ENCODE peak calls at places on chromosome 17, in nine cellular contexts. R, E, X, H, Y, J, O, G and I are unnamed samples.

GRCh38 chr17:51250314-51250840 is 9.5 kb downstream of the MBTD1 start:
- DNase-seq in R (no peak), E (no peak), X (no peak), H (no peak), Y (no peak), J (no peak), O (no peak), G (no peak), I (no peak)

GRCh38 chr17:6642592-6642991 is 1.7 kb downstream of the TXNDC17 start:
- DNase-seq in R (no peak), E (no peak), X (no peak), H (no peak), Y (peak), J (peak), O (no peak), G (no peak), I (no peak)

GRCh38 chr17:72175787-72176515 is 55.1 kb downstream of the SOX9 start:
- DNase-seq in R (no peak), E (no peak), X (no peak), H (no peak), Y (peak), J (no peak), O (no peak), G (no peak), I (no peak)

GRCh38 chr17:48012151-48012520 is 25.5 kb downstream of the COPZ2 start:
- DNase-seq in R (peak), E (no peak), X (peak), H (no peak), Y (no peak), J (peak), O (no peak), G (peak), I (peak)

GRCh38 chr17:50133028-50133768 is 3.2 kb upstream of the SAMD14 start:
- DNase-seq in R (no peak), E (no peak), X (peak), H (peak), Y (peak), J (peak), O (no peak), G (no peak), I (no peak)

GRCh38 chr17:44146375-44147346 is 4.9 kb downstream of the HROB start:
- DNase-seq in R (no peak), E (no peak), X (no peak), H (no peak), Y (no peak), J (no peak), O (no peak), G (no peak), I (no peak)

GRCh38 chr17:160336-160735 is 21.1 kb downstream of the DOC2B start:
- DNase-seq in R (no peak), E (no peak), X (no peak), H (no peak), Y (no peak), J (no peak), O (no peak), G (no peak), I (no peak)

GRCh38 chr17:28317965-28318758 is 838 bp upstream of the TMEM97 start:
- DNase-seq in R (no peak), E (no peak), X (no peak), H (no peak), Y (no peak), J (no peak), O (no peak), G (no peak), I (no peak)

GRCh38 chr17:72365857-72366415 is 245.1 kb downstream of the SOX9 start:
- DNase-seq in R (no peak), E (no peak), X (peak), H (no peak), Y (peak), J (no peak), O (no peak), G (no peak), I (peak)

GRCh38 chr17:5785343-5785742 is 201.0 kb upstream of the NLRP1 start:
- DNase-seq in R (no peak), E (no peak), X (peak), H (peak), Y (peak), J (peak), O (no peak), G (no peak), I (no peak)

GRCh38 chr17:59914274-59914854 is 21.4 kb downstream of the RPS6KB1 start:
- DNase-seq in R (peak), E (peak), X (peak), H (peak), Y (peak), J (peak), O (no peak), G (no peak), I (no peak)